ENCODE peak calls at places on chromosomes 3 and 15, in nine cellular contexts. One of them, this sample, is unnamed.

GRCh38 chr15:44028349-44028748 is 166.7 kb downstream of the FRMD5 start:
- DNase-seq in foreskin fibroblast: peak; percentile 33
- DNase-seq in HFF-Myc: no peak
- DNase-seq in HS-5: no peak
- DNase-seq in activated CD4-positive, alpha-beta T cell treated with anti-CD3 and anti-CD28 coated beads, Interleukin-2, amount 10 ng/mL, durations not matched to agents 7 days and 5 days: no peak
- DNase-seq in IMR-90: peak; percentile 58
- DNase-seq in nucleus accumbens: no peak
- DNase-seq in nephron progenitor cell: no peak
- DNase-seq in cardiac muscle cell: no peak
- DNase-seq in this sample: no peak

GRCh38 chr15:70504988-70505387 is 258.4 kb downstream of the UACA start:
- DNase-seq in nephron progenitor cell: no peak
- DNase-seq in nucleus accumbens: no peak
- DNase-seq in HFF-Myc: no peak
- DNase-seq in cardiac muscle cell: no peak
- DNase-seq in foreskin fibroblast: no peak
- DNase-seq in IMR-90: no peak
- DNase-seq in activated CD4-positive, alpha-beta T cell treated with anti-CD3 and anti-CD28 coated beads, Interleukin-2, amount 10 ng/mL, durations not matched to agents 7 days and 5 days: no peak
- DNase-seq in HS-5: no peak
- DNase-seq in this sample: no peak

GRCh38 chr15:70178335-70179084 is 80.8 kb upstream of the TLE3 start:
- DNase-seq in foreskin fibroblast: no peak
- DNase-seq in nephron progenitor cell: no peak
- DNase-seq in activated CD4-positive, alpha-beta T cell treated with anti-CD3 and anti-CD28 coated beads, Interleukin-2, amount 10 ng/mL, durations not matched to agents 7 days and 5 days: no peak
- DNase-seq in HS-5: no peak
- DNase-seq in nucleus accumbens: no peak
- DNase-seq in HFF-Myc: no peak
- DNase-seq in IMR-90: no peak
- DNase-seq in cardiac muscle cell: no peak
- DNase-seq in this sample: no peak

GRCh38 chr3:143298886-143299535 is 179.4 kb downstream of the CHST2 start:
- DNase-seq in foreskin fibroblast: no peak
- DNase-seq in nephron progenitor cell: no peak
- DNase-seq in IMR-90: no peak
- DNase-seq in nucleus accumbens: no peak
- DNase-seq in cardiac muscle cell: no peak
- DNase-seq in HFF-Myc: no peak
- DNase-seq in HS-5: no peak
- DNase-seq in activated CD4-positive, alpha-beta T cell treated with anti-CD3 and anti-CD28 coated beads, Interleukin-2, amount 10 ng/mL, durations not matched to agents 7 days and 5 days: no peak
- DNase-seq in this sample: no peak

GRCh38 chr3:143091438-143091837 is 28.1 kb upstream of the CHST2 start:
- DNase-seq in cardiac muscle cell: no peak
- DNase-seq in nucleus accumbens: no peak
- DNase-seq in foreskin fibroblast: no peak
- DNase-seq in IMR-90: no peak
- DNase-seq in HFF-Myc: no peak
- DNase-seq in activated CD4-positive, alpha-beta T cell treated with anti-CD3 and anti-CD28 coated beads, Interleukin-2, amount 10 ng/mL, durations not matched to agents 7 days and 5 days: no peak
- DNase-seq in nephron progenitor cell: no peak
- DNase-seq in HS-5: no peak
- DNase-seq in this sample: no peak

GRCh38 chr15:75921732-75922703 is 18.3 kb downstream of the FBXO22 start:
- DNase-seq in foreskin fibroblast: peak; percentile 93
- DNase-seq in HFF-Myc: peak; percentile 54
- DNase-seq in activated CD4-positive, alpha-beta T cell treated with anti-CD3 and anti-CD28 coated beads, Interleukin-2, amount 10 ng/mL, durations not matched to agents 7 days and 5 days: peak; percentile 44
- DNase-seq in IMR-90: peak; percentile 83
- DNase-seq in HS-5: peak; percentile 73
- DNase-seq in nephron progenitor cell: no peak
- DNase-seq in nucleus accumbens: no peak
- DNase-seq in cardiac muscle cell: peak; percentile 84
- DNase-seq in this sample: no peak

GRCh38 chr3:10919636-10920035 is 72.9 kb upstream of the SLC6A1 start:
- DNase-seq in cardiac muscle cell: no peak
- DNase-seq in nephron progenitor cell: no peak
- DNase-seq in foreskin fibroblast: no peak
- DNase-seq in nucleus accumbens: no peak
- DNase-seq in IMR-90: no peak
- DNase-seq in HFF-Myc: no peak
- DNase-seq in HS-5: no peak
- DNase-seq in activated CD4-positive, alpha-beta T cell treated with anti-CD3 and anti-CD28 coated beads, Interleukin-2, amount 10 ng/mL, durations not matched to agents 7 days and 5 days: no peak
- DNase-seq in this sample: no peak

GRCh38 chr15:75082689-75083088 is 59.3 kb downstream of the PPCDC start:
- DNase-seq in nucleus accumbens: no peak
- DNase-seq in foreskin fibroblast: no peak
- DNase-seq in activated CD4-positive, alpha-beta T cell treated with anti-CD3 and anti-CD28 coated beads, Interleukin-2, amount 10 ng/mL, durations not matched to agents 7 days and 5 days: no peak
- DNase-seq in cardiac muscle cell: no peak
- DNase-seq in nephron progenitor cell: no peak
- DNase-seq in IMR-90: no peak
- DNase-seq in HFF-Myc: no peak
- DNase-seq in HS-5: no peak
- DNase-seq in this sample: no peak

GRCh38 chr15:92157666-92158298 is 235.9 kb upstream of the ST8SIA2 start:
- DNase-seq in nephron progenitor cell: no peak
- DNase-seq in HS-5: no peak
- DNase-seq in IMR-90: no peak
- DNase-seq in cardiac muscle cell: no peak
- DNase-seq in activated CD4-positive, alpha-beta T cell treated with anti-CD3 and anti-CD28 coated beads, Interleukin-2, amount 10 ng/mL, durations not matched to agents 7 days and 5 days: no peak
- DNase-seq in foreskin fibroblast: no peak
- DNase-seq in nucleus accumbens: no peak
- DNase-seq in HFF-Myc: no peak
- DNase-seq in this sample: no peak

GRCh38 chr15:68792901-68793766 is 27.6 kb downstream of the ANP32A start:
- DNase-seq in foreskin fibroblast: no peak
- DNase-seq in activated CD4-positive, alpha-beta T cell treated with anti-CD3 and anti-CD28 coated beads, Interleukin-2, amount 10 ng/mL, durations not matched to agents 7 days and 5 days: no peak
- DNase-seq in nucleus accumbens: no peak
- DNase-seq in HFF-Myc: no peak
- DNase-seq in cardiac muscle cell: no peak
- DNase-seq in IMR-90: no peak
- DNase-seq in HS-5: no peak
- DNase-seq in nephron progenitor cell: no peak
- DNase-seq in this sample: no peak

GRCh38 chr3:9903238-9903624 is 583 bp downstream of the IL17RE start:
- DNase-seq in HFF-Myc: no peak
- DNase-seq in HS-5: peak; percentile 42
- DNase-seq in cardiac muscle cell: peak; percentile 33
- DNase-seq in nephron progenitor cell: no peak
- DNase-seq in nucleus accumbens: peak; percentile 4
- DNase-seq in IMR-90: peak; percentile 52
- DNase-seq in foreskin fibroblast: peak; percentile 80
- DNase-seq in activated CD4-positive, alpha-beta T cell treated with anti-CD3 and anti-CD28 coated beads, Interleukin-2, amount 10 ng/mL, durations not matched to agents 7 days and 5 days: no peak
- DNase-seq in this sample: no peak

GRCh38 chr15:75672111-75672602 is 24.4 kb downstream of the SNX33 start:
- DNase-seq in HFF-Myc: no peak
- DNase-seq in cardiac muscle cell: peak; percentile 39
- DNase-seq in activated CD4-positive, alpha-beta T cell treated with anti-CD3 and anti-CD28 coated beads, Interleukin-2, amount 10 ng/mL, durations not matched to agents 7 days and 5 days: no peak
- DNase-seq in foreskin fibroblast: no peak
- DNase-seq in HS-5: no peak
- DNase-seq in nucleus accumbens: no peak
- DNase-seq in nephron progenitor cell: no peak
- DNase-seq in IMR-90: no peak
- DNase-seq in this sample: no peak

GRCh38 chr3:73547427-73548036 is 77.2 kb downstream of the PDZRN3 start:
- DNase-seq in nephron progenitor cell: no peak
- DNase-seq in nucleus accumbens: no peak
- DNase-seq in IMR-90: peak; percentile 94
- DNase-seq in foreskin fibroblast: peak; percentile 95
- DNase-seq in activated CD4-positive, alpha-beta T cell treated with anti-CD3 and anti-CD28 coated beads, Interleukin-2, amount 10 ng/mL, durations not matched to agents 7 days and 5 days: no peak
- DNase-seq in HFF-Myc: peak; percentile 86
- DNase-seq in cardiac muscle cell: peak; percentile 91
- DNase-seq in HS-5: peak; percentile 87
- DNase-seq in this sample: no peak

GRCh38 chr3:137116619-137117018 is 158.8 kb downstream of the IL20RB start:
- DNase-seq in HFF-Myc: no peak
- DNase-seq in HS-5: no peak
- DNase-seq in IMR-90: no peak
- DNase-seq in foreskin fibroblast: no peak
- DNase-seq in activated CD4-positive, alpha-beta T cell treated with anti-CD3 and anti-CD28 coated beads, Interleukin-2, amount 10 ng/mL, durations not matched to agents 7 days and 5 days: no peak
- DNase-seq in nucleus accumbens: no peak
- DNase-seq in nephron progenitor cell: no peak
- DNase-seq in cardiac muscle cell: no peak
- DNase-seq in this sample: no peak

GRCh38 chr3:179929091-179929529 is 107.6 kb downstream of the PEX5L start:
- DNase-seq in HS-5: peak; percentile 22
- DNase-seq in cardiac muscle cell: peak; percentile 73
- DNase-seq in foreskin fibroblast: peak; percentile 24
- DNase-seq in activated CD4-positive, alpha-beta T cell treated with anti-CD3 and anti-CD28 coated beads, Interleukin-2, amount 10 ng/mL, durations not matched to agents 7 days and 5 days: peak; percentile 43
- DNase-seq in HFF-Myc: peak; percentile 29
- DNase-seq in IMR-90: peak; percentile 60
- DNase-seq in nephron progenitor cell: peak; percentile 66
- DNase-seq in nucleus accumbens: peak; percentile 39
- DNase-seq in this sample: peak; percentile 25

GRCh38 chr3:98901032-98901464 is 447 bp downstream of the DCBLD2 start:
- DNase-seq in activated CD4-positive, alpha-beta T cell treated with anti-CD3 and anti-CD28 coated beads, Interleukin-2, amount 10 ng/mL, durations not matched to agents 7 days and 5 days: peak; percentile 9
- DNase-seq in cardiac muscle cell: peak; percentile 58
- DNase-seq in IMR-90: peak; percentile 47
- DNase-seq in HFF-Myc: no peak
- DNase-seq in nephron progenitor cell: peak; percentile 68
- DNase-seq in HS-5: no peak
- DNase-seq in nucleus accumbens: peak; percentile 62
- DNase-seq in foreskin fibroblast: peak; percentile 80
- DNase-seq in this sample: peak; percentile 25

GRCh38 chr3:157532529-157533297 is 29.5 kb upstream of the VEPH1 start:
- DNase-seq in HS-5: peak; percentile 80
- DNase-seq in cardiac muscle cell: peak; percentile 96
- DNase-seq in HFF-Myc: peak; percentile 90
- DNase-seq in nucleus accumbens: no peak
- DNase-seq in nephron progenitor cell: peak; percentile 31
- DNase-seq in IMR-90: peak; percentile 92
- DNase-seq in foreskin fibroblast: peak; percentile 93
- DNase-seq in activated CD4-positive, alpha-beta T cell treated with anti-CD3 and anti-CD28 coated beads, Interleukin-2, amount 10 ng/mL, durations not matched to agents 7 days and 5 days: peak; percentile 41
- DNase-seq in this sample: peak; percentile 71

GRCh38 chr3:124700880-124701684 is 29.2 kb upstream of the UMPS start:
- DNase-seq in activated CD4-positive, alpha-beta T cell treated with anti-CD3 and anti-CD28 coated beads, Interleukin-2, amount 10 ng/mL, durations not matched to agents 7 days and 5 days: no peak
- DNase-seq in foreskin fibroblast: peak; percentile 25
- DNase-seq in HFF-Myc: no peak
- DNase-seq in nucleus accumbens: no peak
- DNase-seq in HS-5: no peak
- DNase-seq in nephron progenitor cell: no peak
- DNase-seq in IMR-90: peak; percentile 37
- DNase-seq in cardiac muscle cell: no peak
- DNase-seq in this sample: no peak

GRCh38 chr15:73822998-73823397 is 50.4 kb upstream of the TBC1D21 start:
- DNase-seq in HS-5: no peak
- DNase-seq in nucleus accumbens: no peak
- DNase-seq in HFF-Myc: no peak
- DNase-seq in activated CD4-positive, alpha-beta T cell treated with anti-CD3 and anti-CD28 coated beads, Interleukin-2, amount 10 ng/mL, durations not matched to agents 7 days and 5 days: no peak
- DNase-seq in nephron progenitor cell: peak; percentile 72
- DNase-seq in IMR-90: peak; percentile 43
- DNase-seq in cardiac muscle cell: peak; percentile 61
- DNase-seq in foreskin fibroblast: peak; percentile 62
- DNase-seq in this sample: peak; percentile 3

GRCh38 chr3:192816274-192816853 is 89.0 kb upstream of the FGF12 start:
- DNase-seq in nucleus accumbens: no peak
- DNase-seq in activated CD4-positive, alpha-beta T cell treated with anti-CD3 and anti-CD28 coated beads, Interleukin-2, amount 10 ng/mL, durations not matched to agents 7 days and 5 days: no peak
- DNase-seq in IMR-90: peak; percentile 73
- DNase-seq in nephron progenitor cell: peak; percentile 15
- DNase-seq in HFF-Myc: peak; percentile 50
- DNase-seq in foreskin fibroblast: peak; percentile 76
- DNase-seq in cardiac muscle cell: peak; percentile 74
- DNase-seq in HS-5: no peak
- DNase-seq in this sample: peak; percentile 48

GRCh38 chr3:27720899-27721716 is 1.0 kb downstream of the EOMES start:
- DNase-seq in cardiac muscle cell: no peak
- DNase-seq in foreskin fibroblast: peak; percentile 13
- DNase-seq in activated CD4-positive, alpha-beta T cell treated with anti-CD3 and anti-CD28 coated beads, Interleukin-2, amount 10 ng/mL, durations not matched to agents 7 days and 5 days: no peak
- DNase-seq in HFF-Myc: no peak
- DNase-seq in IMR-90: no peak
- DNase-seq in nephron progenitor cell: no peak
- DNase-seq in HS-5: no peak
- DNase-seq in nucleus accumbens: no peak
- DNase-seq in this sample: no peak

GRCh38 chr15:52567886-52568568 is 803 bp downstream of the ARPP19 start:
- DNase-seq in IMR-90: peak; percentile 24
- DNase-seq in foreskin fibroblast: no peak
- DNase-seq in HS-5: no peak
- DNase-seq in HFF-Myc: no peak
- DNase-seq in activated CD4-positive, alpha-beta T cell treated with anti-CD3 and anti-CD28 coated beads, Interleukin-2, amount 10 ng/mL, durations not matched to agents 7 days and 5 days: peak; percentile 31
- DNase-seq in nucleus accumbens: no peak
- DNase-seq in cardiac muscle cell: no peak
- DNase-seq in nephron progenitor cell: peak; percentile 19
- DNase-seq in this sample: no peak

GRCh38 chr15:60412807-60413597 is 15.2 kb upstream of the ANXA2 start:
- DNase-seq in HS-5: no peak
- DNase-seq in activated CD4-positive, alpha-beta T cell treated with anti-CD3 and anti-CD28 coated beads, Interleukin-2, amount 10 ng/mL, durations not matched to agents 7 days and 5 days: no peak
- DNase-seq in cardiac muscle cell: peak; percentile 30
- DNase-seq in HFF-Myc: no peak
- DNase-seq in nephron progenitor cell: no peak
- DNase-seq in nucleus accumbens: no peak
- DNase-seq in foreskin fibroblast: peak; percentile 73
- DNase-seq in IMR-90: no peak
- DNase-seq in this sample: no peak

GRCh38 chr3:151580592-151580991 is 119.7 kb upstream of the IGSF10 start:
- DNase-seq in HS-5: peak; percentile 44
- DNase-seq in cardiac muscle cell: peak; percentile 89
- DNase-seq in foreskin fibroblast: peak; percentile 81
- DNase-seq in nephron progenitor cell: no peak
- DNase-seq in nucleus accumbens: no peak
- DNase-seq in IMR-90: peak; percentile 73
- DNase-seq in HFF-Myc: peak; percentile 67
- DNase-seq in activated CD4-positive, alpha-beta T cell treated with anti-CD3 and anti-CD28 coated beads, Interleukin-2, amount 10 ng/mL, durations not matched to agents 7 days and 5 days: no peak
- DNase-seq in this sample: no peak

GRCh38 chr3:149579838-149580542 is 77.8 kb downstream of the WWTR1 start:
- DNase-seq in HS-5: peak; percentile 70
- DNase-seq in HFF-Myc: no peak
- DNase-seq in cardiac muscle cell: peak; percentile 34
- DNase-seq in nucleus accumbens: no peak
- DNase-seq in nephron progenitor cell: no peak
- DNase-seq in foreskin fibroblast: peak; percentile 69
- DNase-seq in activated CD4-positive, alpha-beta T cell treated with anti-CD3 and anti-CD28 coated beads, Interleukin-2, amount 10 ng/mL, durations not matched to agents 7 days and 5 days: no peak
- DNase-seq in IMR-90: peak; percentile 82
- DNase-seq in this sample: no peak

GRCh38 chr15:69860921-69861320 is 236.8 kb downstream of the TLE3 start:
- DNase-seq in foreskin fibroblast: no peak
- DNase-seq in HS-5: no peak
- DNase-seq in nephron progenitor cell: no peak
- DNase-seq in activated CD4-positive, alpha-beta T cell treated with anti-CD3 and anti-CD28 coated beads, Interleukin-2, amount 10 ng/mL, durations not matched to agents 7 days and 5 days: no peak
- DNase-seq in IMR-90: no peak
- DNase-seq in cardiac muscle cell: no peak
- DNase-seq in HFF-Myc: no peak
- DNase-seq in nucleus accumbens: no peak
- DNase-seq in this sample: no peak

GRCh38 chr3:97705739-97706138 is 58.8 kb upstream of the ARL6 start:
- DNase-seq in nephron progenitor cell: no peak
- DNase-seq in nucleus accumbens: no peak
- DNase-seq in IMR-90: no peak
- DNase-seq in HFF-Myc: no peak
- DNase-seq in cardiac muscle cell: no peak
- DNase-seq in foreskin fibroblast: no peak
- DNase-seq in HS-5: no peak
- DNase-seq in activated CD4-positive, alpha-beta T cell treated with anti-CD3 and anti-CD28 coated beads, Interleukin-2, amount 10 ng/mL, durations not matched to agents 7 days and 5 days: no peak
- DNase-seq in this sample: no peak